ENCODE peak calls at places on chromosomes 5 and 9, in five cellular contexts. R, V, Y, D and Z are unnamed samples.
A peak's percentile ranks its signal among the peaks of the same experiment; 100 is the strongest.

GRCh38 chr9:503881-504852 is 289.5 kb downstream of the DOCK8 start:
- DNase-seq in R (peak; percentile 90), V (peak; percentile 84), Y (peak; percentile 68), D (peak; percentile 47), Z (peak; percentile 67)

GRCh38 chr9:20518735-20519134 is 103.6 kb downstream of the MLLT3 start:
- DNase-seq in R (no peak), V (no peak), Y (no peak), D (no peak), Z (no peak)

GRCh38 chr9:73023025-73023541 is 70.2 kb upstream of the ALDH1A1 start:
- DNase-seq in R (peak; percentile 38), V (peak; percentile 52), Y (peak; percentile 59), D (peak; percentile 35), Z (peak; percentile 13)

GRCh38 chr5:163564321-163564924 is 59.0 kb downstream of the MAT2B start:
- DNase-seq in R (peak; percentile 43), V (peak; percentile 75), Y (peak; percentile 35), D (no peak), Z (peak; percentile 44)

GRCh38 chr9:95724253-95724991 is 151.1 kb upstream of the ERCC6L2 start:
- DNase-seq in R (no peak), V (peak; percentile 72), Y (no peak), D (no peak), Z (peak; percentile 54)

GRCh38 chr5:109865636-109866035 is 175.9 kb downstream of the MAN2A1 start:
- DNase-seq in R (peak; percentile 63), V (no peak), Y (no peak), D (no peak), Z (no peak)

GRCh38 chr5:82984786-82985762 is 92.1 kb downstream of the TMEM167A start:
- DNase-seq in R (no peak), V (no peak), Y (no peak), D (no peak), Z (no peak)

GRCh38 chr5:1201327-1202025 is at the start of gene SLC6A19:
- DNase-seq in R (no peak), V (no peak), Y (no peak), D (no peak), Z (no peak)

GRCh38 chr5:76479973-76480667 is 77.0 kb downstream of the IQGAP2 start:
- DNase-seq in R (no peak), V (no peak), Y (no peak), D (no peak), Z (no peak)

GRCh38 chr9:99811598-99812383 is 9.9 kb upstream of the NR4A3 start:
- DNase-seq in R (no peak), V (peak; percentile 64), Y (no peak), D (no peak), Z (no peak)

GRCh38 chr5:4144608-4145007 is 549.0 kb downstream of the IRX1 start:
- DNase-seq in R (no peak), V (no peak), Y (no peak), D (no peak), Z (no peak)

GRCh38 chr5:65811895-65812294 is 89.9 kb downstream of the NLN start:
- DNase-seq in R (no peak), V (no peak), Y (no peak), D (no peak), Z (no peak)

GRCh38 chr5:180649297-180650039 is at the start of gene FLT4:
- DNase-seq in R (no peak), V (no peak), Y (no peak), D (no peak), Z (no peak)

GRCh38 chr5:135461752-135462151 is 9.6 kb upstream of the TIFAB start:
- DNase-seq in R (no peak), V (no peak), Y (no peak), D (no peak), Z (no peak)

GRCh38 chr5:32767948-32768427 is 56.9 kb downstream of the NPR3 start:
- DNase-seq in R (peak; percentile 75), V (no peak), Y (no peak), D (no peak), Z (no peak)

GRCh38 chr5:178057839-178058238 is 55.5 kb upstream of the N4BP3 start:
- DNase-seq in R (no peak), V (no peak), Y (no peak), D (no peak), Z (no peak)

GRCh38 chr9:20380546-20380945 is 241.8 kb downstream of the MLLT3 start:
- DNase-seq in R (no peak), V (no peak), Y (no peak), D (no peak), Z (no peak)

GRCh38 chr9:2209400-2209799 is 194.3 kb downstream of the SMARCA2 start:
- DNase-seq in R (no peak), V (no peak), Y (no peak), D (no peak), Z (no peak)

GRCh38 chr9:135126480-135127187 is 39.2 kb downstream of the OLFM1 start:
- DNase-seq in R (no peak), V (no peak), Y (no peak), D (peak; percentile 93), Z (no peak)

GRCh38 chr5:137146402-137146889 is 352.7 kb downstream of the SPOCK1 start:
- DNase-seq in R (peak; percentile 75), V (no peak), Y (peak; percentile 23), D (peak; percentile 18), Z (no peak)